ENCODE peak calls at places on chromosome 4, in six cellular contexts. I, C, V, D, L and M are unnamed samples.

GRCh38 chr4:56302775-56303174 is 84.5 kb downstream of the AASDH start:
- DNase-seq in C (no peak), D (no peak), L (no peak), V (no peak), I (no peak), M (no peak)

GRCh38 chr4:95181446-95182306 is 367.1 kb downstream of the UNC5C start:
- DNase-seq in C (no peak), L (no peak), I (no peak), V (no peak), D (no peak), M (no peak)

GRCh38 chr4:140637836-140638235 is 69.1 kb upstream of the UCP1 start:
- DNase-seq in C (peak; percentile 25), D (no peak), L (no peak), I (no peak), V (peak; percentile 35), M (peak; percentile 33)

GRCh38 chr4:171281359-171281758 is 531.8 kb upstream of the GALNTL6 start:
- DNase-seq in C (no peak), I (no peak), V (no peak), D (no peak), L (no peak), M (no peak)

GRCh38 chr4:986949-987688 is at the start of gene IDUA:
- DNase-seq in I (peak; percentile 77), V (peak; percentile 61), D (peak; percentile 90), C (peak; percentile 81), L (no peak), M (peak; percentile 82)

GRCh38 chr4:38160487-38161207 is 200.4 kb downstream of the PTTG2 start:
- DNase-seq in L (peak; percentile 96), V (peak; percentile 88), C (peak; percentile 99), I (peak; percentile 73), D (no peak), M (peak; percentile 62)

GRCh38 chr4:127686656-127687055 is 43.5 kb upstream of the SLC25A31 start:
- DNase-seq in L (no peak), D (no peak), C (peak; percentile 33), V (peak; percentile 45), I (no peak), M (no peak)

GRCh38 chr4:21102667-21103066 is 402.4 kb downstream of the PACRGL start:
- DNase-seq in I (no peak), V (no peak), D (no peak), L (no peak), C (no peak), M (no peak)

GRCh38 chr4:109497511-109497910 is 62.5 kb upstream of the MCUB start:
- DNase-seq in C (no peak), L (no peak), V (no peak), D (no peak), I (no peak), M (no peak)

GRCh38 chr4:144463896-144464295 is 182.1 kb upstream of the HHIP start:
- DNase-seq in D (no peak), I (no peak), V (no peak), C (no peak), L (no peak), M (no peak)

GRCh38 chr4:5893013-5893580 is at the start of gene CRMP1:
- DNase-seq in C (no peak), L (no peak), V (no peak), D (no peak), I (no peak), M (no peak)

GRCh38 chr4:20832821-20833220 is 132.6 kb downstream of the PACRGL start:
- DNase-seq in V (no peak), C (peak; percentile 84), D (no peak), L (no peak), I (no peak), M (no peak)

GRCh38 chr4:98661356-98662054 is 3.1 kb upstream of the TSPAN5 start:
- DNase-seq in D (no peak), C (no peak), V (peak; percentile 74), L (no peak), I (no peak), M (peak; percentile 21)

GRCh38 chr4:75141162-75141561 is 208.2 kb downstream of the PARM1 start:
- DNase-seq in L (no peak), V (no peak), C (no peak), I (no peak), D (no peak), M (no peak)

GRCh38 chr4:151573945-151574344 is 165.0 kb downstream of the FHIP1A start:
- DNase-seq in L (no peak), C (no peak), I (no peak), V (no peak), D (no peak), M (no peak)
- TF ChIP-seq CTCF in L (no peak), C (no peak), I (no peak), V (no peak), D (no peak), M (no peak)

GRCh38 chr4:151643564-151643963 is 117.2 kb downstream of the GATB start:
- DNase-seq in D (no peak), I (no peak), V (no peak), L (no peak), C (no peak), M (no peak)

GRCh38 chr4:151641983-151642382 is 118.8 kb downstream of the GATB start:
- DNase-seq in L (no peak), D (no peak), V (no peak), I (no peak), C (no peak), M (no peak)

GRCh38 chr4:151649461-151649860 is 111.3 kb downstream of the GATB start:
- DNase-seq in V (no peak), I (no peak), D (no peak), L (no peak), C (no peak), M (no peak)

GRCh38 chr4:151644625-151645024 is 116.2 kb downstream of the GATB start:
- DNase-seq in V (peak; percentile 10), L (no peak), I (no peak), C (no peak), D (no peak), M (peak; percentile 5)

GRCh38 chr4:151646322-151646721 is 114.5 kb downstream of the GATB start:
- DNase-seq in D (no peak), C (no peak), L (no peak), I (no peak), V (no peak), M (no peak)
- TF ChIP-seq CTCF in D (no peak), C (peak; percentile 36), L (no peak), I (no peak), V (no peak), M (no peak)

GRCh38 chr4:24589448-24589847 is 5.1 kb upstream of the DHX15 start:
- DNase-seq in I (no peak), L (no peak), C (no peak), D (no peak), V (no peak), M (no peak)

GRCh38 chr4:24583451-24584174 is 741 bp downstream of the DHX15 start:
- DNase-seq in L (no peak), V (peak; percentile 26), D (peak; percentile 75), C (peak; percentile 17), I (peak; percentile 43), M (peak; percentile 61)

GRCh38 chr4:24582235-24582863 is 2.0 kb downstream of the DHX15 start:
- DNase-seq in C (no peak), L (no peak), I (no peak), D (no peak), V (no peak), M (no peak)

GRCh38 chr4:24588216-24588954 is 4.0 kb upstream of the DHX15 start:
- DNase-seq in L (no peak), C (no peak), V (no peak), D (no peak), I (no peak), M (no peak)

GRCh38 chr4:24584175-24584850 is at the start of gene DHX15:
- DNase-seq in V (peak; percentile 95), L (peak; percentile 88), C (peak; percentile 93), I (peak; percentile 98), D (peak; percentile 97), M (peak; percentile 89)
- TF ChIP-seq CTCF in V (no peak), L (no peak), C (peak; percentile 36), I (no peak), D (no peak), M (no peak)

DNA sequence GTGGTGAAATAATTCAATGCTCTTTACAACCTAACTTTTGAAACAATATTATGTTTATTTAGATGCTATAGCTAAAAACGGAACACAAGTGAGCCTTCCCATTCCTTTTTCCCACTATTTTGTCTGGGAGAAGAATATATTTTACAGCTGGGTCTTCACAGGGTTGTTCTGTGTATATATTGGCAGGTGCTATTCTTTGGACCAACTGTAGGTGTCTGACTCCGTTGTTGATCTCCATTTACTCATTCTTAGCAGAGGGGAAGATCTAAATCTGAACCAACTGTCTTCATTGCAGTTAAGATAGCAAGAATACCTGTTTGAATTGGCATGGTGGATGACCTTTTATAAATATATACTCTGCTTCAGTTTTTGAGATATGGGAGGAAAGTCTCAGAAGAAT is 257.4 kb downstream of the CFAP299 start:
- DNase-seq in L (no peak), I (no peak), V (no peak), D (no peak), C (no peak), M (no peak)
- TF ChIP-seq CTCF in L (no peak), I (no peak), V (peak; percentile 38), D (no peak), C (peak; percentile 45), M (no peak)

DNA sequence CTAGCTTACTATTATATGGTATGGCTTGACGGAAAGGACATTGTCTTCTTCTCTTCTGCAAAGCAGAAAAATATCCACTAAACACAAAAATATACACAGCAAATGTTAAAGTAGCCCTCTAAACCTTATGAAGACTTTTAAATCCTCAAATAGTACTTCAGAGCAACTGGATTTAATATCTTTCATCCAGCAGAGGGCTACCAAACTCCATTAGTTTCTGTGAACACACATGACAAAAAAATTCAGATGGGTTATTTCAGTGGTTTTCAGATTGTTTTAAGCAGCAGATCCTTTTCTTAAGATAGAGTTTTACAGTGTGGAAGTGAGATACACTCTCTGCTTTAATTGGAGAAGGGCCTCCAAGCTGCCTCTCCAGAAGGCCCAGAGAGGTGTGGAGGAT is 56.6 kb downstream of the ANK2 start:
- DNase-seq in C (peak; percentile 60), L (peak; percentile 31), D (no peak), I (no peak), V (peak; percentile 23), M (no peak)
- TF ChIP-seq CTCF in C (peak; percentile 79), L (peak; percentile 46), D (peak; percentile 18), I (peak; percentile 61), V (peak; percentile 57), M (no peak)

DNA sequence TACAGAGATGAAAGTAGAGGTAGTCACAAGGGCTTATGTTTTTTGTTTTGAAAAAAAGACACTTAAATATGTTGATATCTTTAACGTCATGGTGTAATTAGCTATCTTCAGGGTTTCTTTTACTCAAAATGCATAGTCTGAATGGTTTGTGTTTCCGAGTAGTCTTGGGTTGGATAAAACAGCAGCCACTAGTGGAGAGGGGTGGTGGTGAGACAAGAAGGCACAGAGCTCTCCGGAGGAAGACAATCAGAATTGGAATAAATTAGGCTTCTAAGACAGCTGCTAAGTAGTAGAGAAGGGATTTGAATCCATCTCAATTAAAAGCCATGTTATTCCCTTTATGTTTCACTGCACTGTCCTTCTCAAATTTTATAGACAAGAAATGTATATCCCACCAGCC is 240.4 kb upstream of the VEGFC start:
- DNase-seq in V (no peak), I (no peak), L (no peak), D (no peak), C (no peak), M (no peak)
- TF ChIP-seq CTCF in V (peak; percentile 25), I (no peak), L (no peak), D (no peak), C (peak; percentile 31), M (no peak)